ENCODE peak calls at places on chromosomes 13 and 19, in eight cellular contexts. E is spleen, F is activated gamma-delta T cell, G is astrocyte of the hippocampus, S is body of pancreas, M is upper lobe of right lung, U is NCI-H1092, K is mucosa of descending colon. Y is an unnamed sample.

GRCh38 chr19:763869-764268 is 13.0 kb downstream of the MISP start:
- DNase-seq in G (no peak), S (no peak), M (no peak), F (no peak), U (no peak), E (no peak), K (no peak), Y (no peak)

GRCh38 chr19:28764066-28764465 is 448.9 kb downstream of the UQCRFS1 start:
- DNase-seq in S (no peak), M (no peak), G (no peak), U (no peak), K (no peak), E (no peak), F (no peak), Y (no peak)

GRCh38 chr19:42076375-42076944 is 494 bp downstream of the ZNF574 start:
- DNase-seq in G (no peak), S (no peak), U (no peak), F (no peak), E (no peak), K (peak), M (no peak), Y (no peak)

GRCh38 chr13:29975287-29975686 is 124.9 kb upstream of the UBL3 start:
- DNase-seq in K (no peak), G (no peak), S (no peak), F (no peak), M (no peak), U (no peak), E (no peak), Y (no peak)

GRCh38 chr19:31171936-31172335 is 177.3 kb downstream of the TSHZ3 start:
- DNase-seq in G (no peak), K (no peak), U (no peak), S (no peak), F (no peak), M (no peak), E (no peak), Y (no peak)

GRCh38 chr13:77620138-77620537 is 77.3 kb upstream of the SLAIN1 start:
- DNase-seq in E (no peak), F (no peak), S (no peak), K (no peak), M (no peak), U (no peak), G (no peak), Y (no peak)

GRCh38 chr13:77213644-77214043 is 113.2 kb downstream of the MYCBP2 start:
- DNase-seq in S (no peak), G (peak), E (no peak), U (no peak), F (no peak), K (no peak), M (no peak), Y (no peak)

GRCh38 chr13:41065098-41065497 is 3.8 kb downstream of the WBP4 start:
- DNase-seq in S (no peak), E (no peak), F (no peak), K (no peak), U (no peak), M (no peak), G (peak), Y (no peak)

GRCh38 chr19:7215176-7215575 is 79.0 kb downstream of the INSR start:
- DNase-seq in U (no peak), F (no peak), E (no peak), S (no peak), M (no peak), G (no peak), K (no peak), Y (no peak)

GRCh38 chr19:10835754-10836477 is at the start of gene TMED1:
- DNase-seq in K (peak), F (peak), E (peak), U (peak), M (peak), S (peak), G (peak), Y (peak)

GRCh38 chr19:7191946-7192691 is 102.1 kb downstream of the INSR start:
- DNase-seq in F (no peak), E (no peak), U (no peak), G (no peak), K (no peak), M (no peak), S (no peak), Y (peak)

GRCh38 chr13:75467009-75467728 is 14.8 kb downstream of the TBC1D4 start:
- DNase-seq in K (no peak), E (no peak), M (no peak), U (no peak), S (no peak), F (no peak), G (no peak), Y (no peak)

GRCh38 chr19:52566588-52566987 is 3.5 kb upstream of the ZNF701 start:
- DNase-seq in G (no peak), K (no peak), S (no peak), F (no peak), U (no peak), M (no peak), E (no peak), Y (no peak)